ENCODE peak calls at places on chromosomes 7 and 10, in eight cellular contexts. I, V, K, Y, T, W, F and G are unnamed samples.

GRCh38 chr7:36011588-36011965 is 141.5 kb upstream of the EEPD1 start:
- DNase-seq in I (no peak), V (no peak), K (no peak), Y (peak), T (no peak), W (no peak), F (no peak), G (no peak)

GRCh38 chr7:130913721-130914588 is 179.9 kb upstream of the KLF14 start:
- DNase-seq in I (no peak), V (no peak), K (no peak), Y (no peak), T (no peak), W (no peak), F (no peak), G (no peak)

GRCh38 chr7:144827581-144828139 is 8.2 kb downstream of the TPK1 start:
- DNase-seq in I (no peak), V (no peak), K (no peak), Y (no peak), T (no peak), W (no peak), F (no peak), G (no peak)

GRCh38 chr10:102628451-102628911 is 15.8 kb upstream of the TRIM8 start:
- DNase-seq in I (no peak), V (peak), K (no peak), Y (no peak), T (no peak), W (no peak), F (peak), G (no peak)

GRCh38 chr7:67462781-67463191 is 466.2 kb downstream of the TYW1 start:
- DNase-seq in I (no peak), V (no peak), K (no peak), Y (no peak), T (no peak), W (no peak), F (peak), G (no peak)

GRCh38 chr10:88080213-88080612 is 216.8 kb downstream of the PTEN start:
- DNase-seq in I (no peak), V (no peak), K (no peak), Y (no peak), T (no peak), W (no peak), F (no peak), G (no peak)

GRCh38 chr7:150784120-150784736 is 15.9 kb downstream of the TMEM176B start:
- DNase-seq in I (no peak), V (no peak), K (no peak), Y (no peak), T (no peak), W (no peak), F (no peak), G (no peak)

GRCh38 chr10:92208736-92209135 is 82.1 kb downstream of the CPEB3 start:
- DNase-seq in I (no peak), V (no peak), K (no peak), Y (no peak), T (no peak), W (no peak), F (no peak), G (no peak)

GRCh38 chr10:73161079-73161478 is 6.7 kb downstream of the ECD start:
- DNase-seq in I (no peak), V (no peak), K (no peak), Y (no peak), T (no peak), W (no peak), F (no peak), G (no peak)

GRCh38 chr10:116694253-116694926 is 48.0 kb downstream of the HSPA12A start:
- DNase-seq in I (no peak), V (no peak), K (no peak), Y (peak), T (no peak), W (no peak), F (no peak), G (no peak)

GRCh38 chr7:157445956-157446295 is 109.1 kb downstream of the DNAJB6 start:
- DNase-seq in I (no peak), V (no peak), K (no peak), Y (no peak), T (no peak), W (no peak), F (no peak), G (no peak)

GRCh38 chr7:108015740-108016139 is 12.8 kb upstream of the LAMB1 start:
- DNase-seq in I (no peak), V (no peak), K (no peak), Y (no peak), T (no peak), W (no peak), F (no peak), G (no peak)

GRCh38 chr10:84335516-84335915 is 7.1 kb downstream of the CCSER2 start:
- DNase-seq in I (no peak), V (no peak), K (no peak), Y (no peak), T (no peak), W (no peak), F (no peak), G (no peak)

GRCh38 chr7:22726345-22726848 is 603 bp upstream of the IL6 start:
- DNase-seq in I (peak), V (peak), K (peak), Y (peak), T (peak), W (no peak), F (peak), G (peak)

GRCh38 chr7:101816499-101817030 is 861 bp upstream of the CUX1 start:
- DNase-seq in I (no peak), V (no peak), K (peak), Y (no peak), T (no peak), W (peak), F (peak), G (peak)

GRCh38 chr7:101813414-101814019 is 3.9 kb upstream of the CUX1 start:
- DNase-seq in I (no peak), V (no peak), K (no peak), Y (no peak), T (no peak), W (no peak), F (no peak), G (no peak)

GRCh38 chr7:101815826-101816488 is 1.5 kb upstream of the CUX1 start:
- DNase-seq in I (peak), V (peak), K (peak), Y (peak), T (peak), W (peak), F (peak), G (peak)

GRCh38 chr7:101814081-101814995 is 3.1 kb upstream of the CUX1 start:
- DNase-seq in I (no peak), V (no peak), K (peak), Y (peak), T (no peak), W (peak), F (peak), G (peak)

DNA sequence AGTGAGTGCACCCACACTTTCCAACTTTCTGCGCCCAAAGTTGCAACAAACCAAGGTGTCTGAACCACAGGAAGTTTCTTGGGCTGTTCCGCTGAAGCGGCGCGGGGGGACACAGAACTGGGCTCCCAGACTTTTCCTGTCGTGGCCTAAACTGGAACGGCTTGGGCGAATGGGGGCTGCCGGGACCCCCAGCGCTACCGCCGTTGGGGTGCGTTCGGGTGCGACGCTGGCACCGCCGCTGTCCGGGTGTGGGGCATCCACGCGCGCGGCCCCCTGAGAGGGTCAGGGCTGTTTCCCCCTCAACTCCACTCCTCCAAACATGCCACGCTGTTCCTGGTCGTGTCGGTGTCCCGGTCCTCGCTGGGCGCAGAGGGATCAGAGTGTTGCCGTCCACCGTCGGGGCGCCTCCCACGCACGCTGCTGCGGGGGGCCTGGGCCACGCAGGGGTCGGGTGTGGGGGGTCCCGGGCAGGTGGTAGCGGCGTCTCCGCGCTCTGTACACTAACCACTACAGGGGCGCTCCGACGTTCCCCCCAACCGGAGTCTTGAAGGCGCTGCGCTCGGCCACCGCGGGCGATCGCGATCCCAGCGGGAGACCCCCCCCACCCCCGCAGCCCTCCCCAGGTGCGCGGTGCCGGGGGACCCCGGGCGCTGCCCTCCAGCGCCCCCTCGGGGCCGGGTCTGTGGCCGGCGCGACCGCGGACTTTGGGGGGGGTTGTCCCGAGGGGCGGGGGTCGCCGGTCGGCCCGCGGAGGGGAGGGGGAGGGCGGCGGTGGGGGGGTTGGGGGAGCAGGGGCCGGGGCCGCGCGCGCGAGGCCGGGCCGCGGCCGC is 2.2 kb upstream of the CUX1 start:
- DNase-seq in I (no peak), V (no peak), K (peak), Y (peak), T (no peak), W (peak), F (peak), G (peak)
- TF ChIP-seq CTCF in I (peak), V (peak), K (peak), Y (peak), T (no peak), W (peak), F (peak), G (no peak)

GRCh38 chr10:93629636-93630291 is 17.4 kb downstream of the PDE6C start:
- DNase-seq in I (no peak), V (no peak), K (no peak), Y (no peak), T (no peak), W (no peak), F (no peak), G (no peak)

GRCh38 chr10:93630609-93631320 is 18.4 kb downstream of the PDE6C start:
- DNase-seq in I (no peak), V (no peak), K (no peak), Y (no peak), T (no peak), W (no peak), F (no peak), G (no peak)
- TF ChIP-seq CTCF in I (no peak), V (no peak), K (no peak), Y (no peak), T (no peak), W (no peak), F (no peak), G (no peak)

DNA sequence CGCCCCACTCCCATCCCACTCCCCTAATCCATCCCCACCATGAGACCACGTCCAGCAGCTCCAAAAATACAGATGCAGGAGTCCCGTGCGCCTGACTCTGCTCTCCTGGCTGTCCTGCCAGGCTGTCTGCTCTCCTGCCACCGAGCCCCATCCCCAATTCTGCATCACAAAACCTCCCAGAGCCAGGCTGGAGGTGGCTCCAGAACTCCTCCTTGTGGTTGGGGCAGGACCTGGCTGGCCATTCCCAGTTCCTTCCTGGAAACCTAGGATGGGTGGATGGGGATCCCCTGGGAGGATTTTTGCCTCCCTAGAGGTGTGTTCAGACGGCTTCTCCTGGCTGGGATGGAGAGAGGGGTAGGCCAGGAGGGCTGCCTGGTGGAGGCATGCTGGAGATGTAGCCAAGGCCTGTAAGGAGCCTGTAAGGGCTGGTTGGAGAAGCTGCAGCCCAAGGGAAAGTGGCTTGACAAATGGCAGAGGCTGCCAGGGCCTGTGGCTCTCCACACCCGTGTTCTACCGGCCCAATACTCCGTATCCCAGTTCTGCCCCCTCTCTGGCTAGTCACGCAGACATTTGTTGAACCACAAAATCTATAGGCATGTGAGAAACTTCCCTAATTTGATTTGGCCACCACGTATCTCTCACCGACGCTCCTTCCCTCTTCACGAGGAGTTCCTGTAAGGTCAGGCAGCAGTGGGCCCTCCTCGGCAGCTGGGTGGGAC is 99.3 kb downstream of the ARHGAP22 start:
- DNase-seq in I (no peak), V (peak), K (no peak), Y (peak), T (no peak), W (no peak), F (peak), G (no peak)
- TF ChIP-seq CTCF in I (no peak), V (peak), K (peak), Y (peak), T (peak), W (peak), F (no peak), G (no peak)

GRCh38 chr7:102284891-102285540 is 1.7 kb upstream of the SH2B2 start:
- DNase-seq in I (no peak), V (no peak), K (no peak), Y (no peak), T (no peak), W (no peak), F (peak), G (peak)

GRCh38 chr7:102285541-102286236 is 979 bp upstream of the SH2B2 start:
- DNase-seq in I (no peak), V (no peak), K (no peak), Y (no peak), T (no peak), W (no peak), F (no peak), G (no peak)

GRCh38 chr7:102287465-102288146 is 938 bp downstream of the SH2B2 start:
- DNase-seq in I (no peak), V (no peak), K (no peak), Y (peak), T (no peak), W (no peak), F (peak), G (peak)

GRCh38 chr7:102287082-102287464 is 405 bp downstream of the SH2B2 start:
- DNase-seq in I (no peak), V (no peak), K (no peak), Y (no peak), T (no peak), W (no peak), F (no peak), G (no peak)

GRCh38 chr7:102286237-102287081 is at the start of gene SH2B2:
- DNase-seq in I (peak), V (no peak), K (peak), Y (peak), T (no peak), W (peak), F (peak), G (peak)
- TF ChIP-seq CTCF in I (no peak), V (no peak), K (no peak), Y (no peak), T (peak), W (no peak), F (no peak), G (no peak)

GRCh38 chr7:98998821-98999725 is 120.7 kb downstream of the TRRAP start:
- DNase-seq in I (no peak), V (peak), K (no peak), Y (no peak), T (no peak), W (no peak), F (no peak), G (no peak)
- TF ChIP-seq CTCF in I (no peak), V (no peak), K (no peak), Y (no peak), T (no peak), W (no peak), F (no peak), G (no peak)

DNA sequence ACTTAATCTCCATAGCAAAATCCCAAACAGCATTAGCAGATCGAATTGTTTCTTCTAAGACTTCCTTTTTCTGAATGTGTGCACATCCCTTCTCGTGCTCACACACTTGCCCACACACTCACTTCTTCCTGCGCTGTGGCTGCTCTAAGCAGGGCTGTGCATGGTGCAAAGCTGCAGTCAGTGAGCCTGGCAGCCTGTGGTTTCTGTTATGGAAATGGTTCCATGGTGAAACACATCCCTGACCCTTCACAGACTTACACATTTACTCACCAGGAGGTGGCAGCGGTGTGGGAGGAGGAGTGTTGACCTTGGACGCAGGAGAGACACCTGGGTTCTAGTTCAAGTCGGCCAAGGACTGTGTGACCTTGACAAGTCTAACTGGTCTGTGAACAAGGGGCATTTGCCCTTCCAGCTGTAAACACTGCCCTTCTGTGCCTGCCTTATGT is 24.9 kb downstream of the MTURN start:
- DNase-seq in I (no peak), V (no peak), K (no peak), Y (no peak), T (no peak), W (no peak), F (peak), G (no peak)
- TF ChIP-seq CTCF in I (no peak), V (peak), K (no peak), Y (peak), T (peak), W (peak), F (no peak), G (no peak)